ENCODE peak calls at places on chromosome 10, in five cellular contexts. One of them, this sample, is unnamed.

GRCh38 chr10:79262959-79263746 is 84.1 kb upstream of the PPIF start:
- DNase-seq in NCI-H345: no peak
- DNase-seq in Daoy: no peak
- DNase-seq in NCI-H446 treated with DMSO at 0.1 percent for 48 hours: no peak
- DNase-seq in NCI-H2227 treated with DMSO at 0.1 percent for 48 hours: no peak
- DNase-seq in this sample: no peak

GRCh38 chr10:62724465-62724864 is 80.1 kb upstream of the ADO start:
- DNase-seq in NCI-H345: no peak
- DNase-seq in Daoy: no peak
- DNase-seq in NCI-H446 treated with DMSO at 0.1 percent for 48 hours: no peak
- DNase-seq in NCI-H2227 treated with DMSO at 0.1 percent for 48 hours: no peak
- DNase-seq in this sample: no peak

GRCh38 chr10:119539359-119539651 is 3.2 kb downstream of the RGS10 start:
- DNase-seq in NCI-H345: no peak
- DNase-seq in Daoy: no peak
- DNase-seq in NCI-H446 treated with DMSO at 0.1 percent for 48 hours: no peak
- DNase-seq in NCI-H2227 treated with DMSO at 0.1 percent for 48 hours: no peak
- DNase-seq in this sample: no peak

GRCh38 chr10:113301342-113301984 is 251.4 kb upstream of the HABP2 start:
- DNase-seq in NCI-H345: no peak
- DNase-seq in Daoy: no peak
- DNase-seq in NCI-H446 treated with DMSO at 0.1 percent for 48 hours: no peak
- DNase-seq in NCI-H2227 treated with DMSO at 0.1 percent for 48 hours: no peak
- DNase-seq in this sample: no peak

GRCh38 chr10:123555616-123556015 is 110.5 kb upstream of the GPR26 start:
- DNase-seq in NCI-H345: no peak
- DNase-seq in Daoy: no peak
- DNase-seq in NCI-H446 treated with DMSO at 0.1 percent for 48 hours: no peak
- DNase-seq in NCI-H2227 treated with DMSO at 0.1 percent for 48 hours: no peak
- DNase-seq in this sample: no peak

GRCh38 chr10:30783939-30784500 is 154.5 kb upstream of the LYZL2 start:
- DNase-seq in NCI-H345: peak
- DNase-seq in Daoy: peak
- DNase-seq in NCI-H446 treated with DMSO at 0.1 percent for 48 hours: peak
- DNase-seq in NCI-H2227 treated with DMSO at 0.1 percent for 48 hours: peak
- DNase-seq in this sample: peak

GRCh38 chr10:69425513-69426298 is 9.0 kb upstream of the TACR2 start:
- DNase-seq in NCI-H345: no peak
- DNase-seq in Daoy: no peak
- DNase-seq in NCI-H446 treated with DMSO at 0.1 percent for 48 hours: no peak
- DNase-seq in NCI-H2227 treated with DMSO at 0.1 percent for 48 hours: no peak
- DNase-seq in this sample: no peak

GRCh38 chr10:91163709-91164474 is 56.6 kb upstream of the PCGF5 start:
- DNase-seq in NCI-H345: no peak
- DNase-seq in Daoy: peak
- DNase-seq in NCI-H446 treated with DMSO at 0.1 percent for 48 hours: no peak
- DNase-seq in NCI-H2227 treated with DMSO at 0.1 percent for 48 hours: no peak
- DNase-seq in this sample: peak

GRCh38 chr10:113680172-113681111 is 730 bp downstream of the CASP7 start:
- DNase-seq in NCI-H345: peak
- DNase-seq in Daoy: peak
- DNase-seq in NCI-H446 treated with DMSO at 0.1 percent for 48 hours: no peak
- DNase-seq in NCI-H2227 treated with DMSO at 0.1 percent for 48 hours: no peak
- DNase-seq in this sample: peak

GRCh38 chr10:28400678-28401077 is 97.8 kb upstream of the MPP7 start:
- DNase-seq in NCI-H345: no peak
- DNase-seq in Daoy: no peak
- DNase-seq in NCI-H446 treated with DMSO at 0.1 percent for 48 hours: no peak
- DNase-seq in NCI-H2227 treated with DMSO at 0.1 percent for 48 hours: no peak
- DNase-seq in this sample: no peak